ENCODE peak calls at places on chromosomes 7 and 10, in eight cellular contexts. Z, G, I, W, R, P, O and T are unnamed samples.

GRCh38 chr10:44201011-44201410 is 183.9 kb downstream of the CXCL12 start:
- DNase-seq in R (no peak), I (no peak), P (no peak), O (no peak), W (no peak), Z (no peak), G (no peak), T (no peak)

GRCh38 chr10:71471031-71471430 is 74.3 kb downstream of the CDH23 start:
- DNase-seq in G (no peak), I (no peak), O (no peak), P (no peak), R (no peak), Z (no peak), W (no peak), T (no peak)

GRCh38 chr7:50197547-50197946 is 104.5 kb upstream of the ZPBP start:
- DNase-seq in R (no peak), I (no peak), G (no peak), Z (no peak), O (peak), W (no peak), P (peak), T (no peak)

GRCh38 chr7:107506683-107507339 is 37.0 kb downstream of the GPR22 start:
- DNase-seq in G (no peak), R (no peak), W (peak), P (no peak), Z (peak), O (no peak), I (no peak), T (no peak)

GRCh38 chr7:76292206-76292573 is 10.3 kb upstream of the HSPB1 start:
- DNase-seq in P (no peak), I (no peak), R (no peak), Z (peak), W (peak), O (no peak), G (no peak), T (no peak)

GRCh38 chr7:138491612-138492386 is 31.7 kb downstream of the TRIM24 start:
- DNase-seq in P (no peak), Z (no peak), O (no peak), R (no peak), W (no peak), G (no peak), I (no peak), T (no peak)

GRCh38 chr10:60351191-60351853 is 38.4 kb downstream of the ANK3 start:
- DNase-seq in G (no peak), Z (peak), R (peak), W (no peak), O (no peak), P (peak), I (no peak), T (no peak)

GRCh38 chr7:1200045-1200444 is 32.6 kb upstream of the UNCX start:
- DNase-seq in O (no peak), R (peak), Z (peak), G (no peak), W (no peak), I (no peak), P (no peak), T (no peak)

GRCh38 chr10:62636825-62637248 is 167.7 kb upstream of the ADO start:
- DNase-seq in R (no peak), W (no peak), I (no peak), Z (no peak), O (no peak), G (peak), P (no peak), T (peak)

GRCh38 chr7:151315038-151315655 is 26.5 kb upstream of the NUB1 start:
- DNase-seq in I (peak), P (peak), R (peak), W (peak), G (peak), Z (peak), O (peak), T (peak)

DNA sequence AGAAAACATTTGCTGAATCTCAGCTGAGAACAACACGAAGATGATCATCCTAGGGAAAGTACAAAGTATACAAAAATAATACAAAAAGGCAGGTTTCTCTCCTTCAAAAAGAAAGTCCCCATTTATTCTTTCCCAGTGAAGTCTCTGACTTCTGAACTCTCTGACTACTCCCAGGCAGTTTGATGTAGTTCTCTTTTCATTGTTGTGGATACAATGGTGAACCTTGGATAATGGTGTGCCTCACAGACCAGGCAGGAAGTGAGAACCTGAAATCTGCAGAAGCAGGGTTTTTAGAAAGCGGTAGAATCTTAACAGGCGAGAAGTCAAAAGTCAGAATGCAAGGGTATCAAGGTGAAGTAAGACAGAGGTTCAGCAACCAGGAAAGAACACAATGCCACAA is 150.8 kb upstream of the NRP1 start:
- DNase-seq in O (no peak), P (no peak), R (no peak), I (no peak), G (no peak), W (no peak), Z (no peak), T (no peak)
- H2AFZ ChIP-seq in O (no peak), P (no peak), R (no peak), I (no peak), G (no peak), W (no peak), Z (no peak), T (no peak)

GRCh38 chr10:115436999-115437398 is 343.8 kb downstream of the ATRNL1 start:
- DNase-seq in Z (no peak), W (no peak), I (no peak), R (no peak), O (no peak), P (no peak), G (no peak), T (no peak)

GRCh38 chr10:115427611-115428010 is 334.4 kb downstream of the ATRNL1 start:
- DNase-seq in Z (no peak), G (no peak), O (no peak), I (no peak), P (no peak), W (no peak), R (no peak), T (no peak)

GRCh38 chr10:115432188-115432819 is 339.1 kb downstream of the ATRNL1 start:
- DNase-seq in G (peak), Z (peak), R (peak), P (no peak), O (no peak), I (peak), W (peak), T (no peak)
- TF ChIP-seq CTCF in G (peak), Z (no peak), R (peak), P (peak), O (peak), I (peak), W (no peak), T (peak)

GRCh38 chr7:54596747-54597146 is 54.6 kb downstream of the VSTM2A start:
- DNase-seq in W (no peak), O (no peak), G (peak), Z (no peak), R (no peak), I (no peak), P (peak), T (no peak)
- H3K4me2 ChIP-seq in W (no peak), O (no peak), G (no peak), Z (no peak), R (no peak), I (no peak), P (no peak), T (no peak)

GRCh38 chr10:22389856-22390589 is 44.7 kb downstream of the SPAG6 start:
- DNase-seq in R (no peak), Z (no peak), P (no peak), G (peak), W (no peak), I (no peak), O (no peak), T (no peak)

GRCh38 chr10:22386396-22386928 is 41.2 kb downstream of the SPAG6 start:
- DNase-seq in W (no peak), P (no peak), I (no peak), Z (no peak), O (no peak), G (no peak), R (no peak), T (no peak)

GRCh38 chr10:22391605-22392004 is 46.3 kb downstream of the SPAG6 start:
- DNase-seq in P (no peak), W (no peak), Z (no peak), R (no peak), G (no peak), O (no peak), I (no peak), T (no peak)
- H2AFZ ChIP-seq in P (no peak), W (no peak), Z (no peak), R (no peak), G (no peak), O (no peak), I (no peak), T (no peak)

DNA sequence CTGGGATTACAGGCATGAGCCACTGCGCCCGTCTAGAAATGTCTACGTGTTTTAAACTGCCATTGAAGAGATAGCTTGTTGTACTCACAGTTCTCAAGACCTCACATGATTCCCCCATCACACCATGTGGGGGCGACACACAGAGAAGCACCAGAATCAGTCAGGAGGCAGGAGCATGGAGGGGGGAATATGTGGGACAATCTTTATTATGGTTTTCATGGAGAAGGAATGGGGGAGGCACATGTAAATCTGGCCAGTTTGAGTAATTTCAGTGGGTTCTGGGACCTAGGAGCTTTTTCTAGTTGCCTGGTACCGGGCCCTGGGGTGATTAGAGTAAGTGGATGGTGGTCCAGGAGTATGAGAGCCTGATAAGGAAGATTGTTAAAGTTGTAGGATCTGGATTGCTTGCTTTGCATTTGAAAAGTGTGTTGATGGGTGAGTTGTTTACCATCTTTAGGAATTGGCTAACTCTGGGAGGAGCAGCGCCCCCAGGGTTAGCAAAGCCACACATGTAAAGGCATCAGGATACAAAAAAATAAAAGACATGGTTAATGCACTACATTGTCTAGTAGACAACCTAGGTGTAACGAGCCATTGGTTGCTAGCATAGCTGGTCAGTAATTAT is 85.4 kb upstream of the SLC13A1 start:
- DNase-seq in W (no peak), G (no peak), P (no peak), I (no peak), Z (no peak), O (peak), R (no peak), T (no peak)
- TF ChIP-seq CTCF in W (no peak), G (no peak), P (no peak), I (no peak), Z (no peak), O (peak), R (no peak), T (no peak)

DNA sequence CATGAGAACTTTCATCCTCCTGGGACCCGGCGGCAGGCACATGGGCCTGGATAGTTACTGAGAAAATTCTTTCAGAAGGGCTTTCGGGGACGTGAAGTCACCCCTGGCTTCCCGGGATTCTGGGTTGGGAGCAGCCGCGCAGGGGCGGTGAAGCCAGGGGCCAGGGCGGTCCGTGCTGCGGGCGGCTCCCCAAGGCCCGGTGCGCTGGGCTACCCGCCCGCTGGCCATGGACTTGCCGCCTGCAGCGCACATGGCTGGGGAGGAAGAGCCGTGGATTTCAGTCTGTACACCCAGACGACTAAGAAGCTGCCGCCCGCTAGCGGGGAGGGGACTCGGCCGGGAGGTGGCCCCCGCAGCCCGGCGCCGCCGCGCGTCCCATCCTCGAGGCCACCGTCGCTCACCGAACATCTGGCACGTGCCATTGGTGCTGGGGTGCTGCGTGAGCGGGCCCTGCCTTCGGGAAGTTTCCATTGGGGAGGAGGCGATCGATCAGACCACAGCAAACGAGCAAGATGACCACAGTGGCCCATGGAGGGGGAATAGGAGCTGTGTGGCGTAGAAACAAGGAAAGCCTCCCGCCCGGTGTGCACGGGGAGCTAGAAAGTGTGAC is 64.5 kb downstream of the TMEM209 start:
- DNase-seq in P (no peak), I (no peak), Z (no peak), G (no peak), O (peak), W (no peak), R (no peak), T (no peak)
- H3K4me2 ChIP-seq in P (peak), I (no peak), Z (peak), G (no peak), O (peak), W (peak), R (peak), T (no peak)